ENCODE peak calls at places on chromosomes 6 and 20, in seven cellular contexts. S, B, J, Q, T, N and K are unnamed samples.

GRCh38 chr6:109336221-109336955 is 45.9 kb downstream of the CD164 start:
- DNase-seq in Q (no peak), T (no peak), S (peak; percentile 97), B (no peak), J (peak; percentile 15), N (peak; percentile 56), K (no peak)

GRCh38 chr6:55997223-55997874 is 122.0 kb upstream of the BMP5 start:
- DNase-seq in N (no peak), Q (no peak), J (no peak), B (no peak), T (no peak), S (no peak), K (no peak)

GRCh38 chr6:17212541-17213371 is 68.4 kb upstream of the RBM24 start:
- DNase-seq in B (no peak), S (no peak), J (peak; percentile 26), N (no peak), T (no peak), Q (peak; percentile 12), K (no peak)

GRCh38 chr6:111941686-111942330 is 68.6 kb upstream of the FYN start:
- DNase-seq in S (no peak), T (no peak), J (no peak), B (no peak), Q (no peak), N (no peak), K (no peak)

GRCh38 chr20:53826597-53827291 is 233.1 kb upstream of the ZNF217 start:
- DNase-seq in J (no peak), S (no peak), N (peak; percentile 18), B (no peak), Q (no peak), T (no peak), K (no peak)

GRCh38 chr6:24981385-24981758 is 45.6 kb upstream of the RIPOR2 start:
- DNase-seq in Q (peak; percentile 77), J (peak; percentile 83), N (peak; percentile 49), S (peak; percentile 14), B (no peak), T (no peak), K (no peak)

GRCh38 chr20:25286917-25287316 is 39.0 kb downstream of the PYGB start:
- DNase-seq in B (no peak), N (no peak), Q (no peak), J (no peak), S (no peak), T (no peak), K (no peak)

GRCh38 chr6:144578385-144579350 is 293.5 kb downstream of the UTRN start:
- DNase-seq in S (no peak), B (no peak), J (peak; percentile 25), N (peak; percentile 58), T (no peak), Q (no peak), K (no peak)

GRCh38 chr20:45338121-45339030 is 9.8 kb downstream of the SDC4 start:
- DNase-seq in B (no peak), T (no peak), N (no peak), J (peak; percentile 13), Q (no peak), S (no peak), K (no peak)

GRCh38 chr6:168163096-168163731 is 84.2 kb upstream of the FRMD1 start:
- DNase-seq in B (no peak), J (peak; percentile 45), T (no peak), S (no peak), Q (peak; percentile 34), N (peak; percentile 7), K (no peak)

GRCh38 chr6:56849876-56850275 is 105.0 kb upstream of the BEND6 start:
- DNase-seq in J (peak; percentile 90), Q (peak; percentile 85), S (no peak), B (no peak), N (peak; percentile 81), T (no peak), K (no peak)

GRCh38 chr6:160057080-160057479 is 64.5 kb upstream of the SLC22A1 start:
- DNase-seq in N (no peak), J (no peak), Q (no peak), T (no peak), S (no peak), B (no peak), K (no peak)

GRCh38 chr20:24473435-24473834 is 4.0 kb downstream of the SYNDIG1 start:
- DNase-seq in B (no peak), T (no peak), S (no peak), J (no peak), N (no peak), Q (no peak), K (no peak)

GRCh38 chr6:1407499-1407990 is 18.2 kb downstream of the FOXF2 start:
- DNase-seq in B (no peak), N (peak; percentile 74), S (no peak), T (no peak), Q (no peak), J (no peak), K (no peak)

GRCh38 chr6:17446713-17447112 is 53.3 kb downstream of the CAP2 start:
- DNase-seq in N (no peak), S (no peak), Q (no peak), T (no peak), B (no peak), J (no peak), K (no peak)

GRCh38 chr6:75041381-75041780 is 164.5 kb downstream of the COL12A1 start:
- DNase-seq in T (no peak), J (no peak), Q (no peak), S (no peak), N (no peak), B (no peak), K (no peak)

GRCh38 chr20:58864346-58864745 is 11.8 kb downstream of the GNAS start:
- DNase-seq in Q (no peak), J (no peak), S (peak; percentile 53), T (no peak), N (no peak), B (no peak), K (no peak)

GRCh38 chr6:145878591-145879295 is 64.1 kb upstream of the FBXO30 start:
- DNase-seq in S (no peak), B (no peak), T (no peak), J (peak; percentile 54), Q (peak; percentile 52), N (no peak), K (no peak)

DNA sequence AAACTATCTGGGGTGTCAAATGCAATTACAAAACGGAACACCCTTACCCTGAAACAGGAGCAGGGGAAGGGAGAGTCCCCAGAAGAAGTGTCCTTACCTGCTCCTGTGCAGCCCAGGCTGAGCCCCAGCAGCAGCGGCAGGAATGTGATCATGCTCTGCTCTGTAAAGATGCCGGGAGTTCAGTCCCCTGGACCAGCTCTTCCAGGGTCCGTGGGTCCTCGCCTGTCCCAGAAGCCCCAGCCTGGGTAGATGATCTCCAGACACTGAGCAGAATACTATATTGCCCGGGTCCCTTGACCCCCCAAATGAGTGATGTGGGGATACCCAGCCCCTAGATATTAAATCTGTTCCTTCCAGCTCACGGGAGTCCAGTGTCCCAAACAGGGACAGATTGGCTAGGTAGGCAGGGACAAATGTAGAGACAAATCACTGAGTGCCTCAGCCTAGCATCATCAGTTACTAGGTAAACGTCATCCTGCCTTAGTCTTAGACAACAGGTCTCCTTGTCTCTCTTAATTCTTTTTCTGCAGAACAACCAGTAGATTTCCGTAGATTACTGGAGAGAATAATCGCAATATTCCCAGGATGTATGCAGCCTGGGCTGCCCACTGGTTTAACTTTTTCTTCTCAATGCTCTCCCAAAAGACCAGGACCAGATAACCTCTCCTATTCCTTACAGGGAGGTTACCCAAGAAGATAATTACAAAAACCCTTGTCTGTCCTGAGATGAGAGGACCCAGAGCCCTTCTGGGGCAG is at the start of gene HLA-DMB:
- DNase-seq in S (peak; percentile 82), N (peak; percentile 73), B (peak; percentile 97), T (peak; percentile 78), J (peak; percentile 64), Q (peak; percentile 53), K (no peak)
- H3K9ac ChIP-seq in S (no peak within 1 kb of the TSS), N (no peak within 1 kb of the TSS), B (peak within 1 kb of the TSS; percentile 96), T (peak within 1 kb of the TSS; percentile 4), J (no peak within 1 kb of the TSS), Q (no peak within 1 kb of the TSS), K (no peak within 1 kb of the TSS)

GRCh38 chr6:129759851-129760595 is 50.0 kb upstream of the ARHGAP18 start:
- DNase-seq in J (no peak), Q (no peak), S (no peak), B (no peak), N (peak; percentile 30), T (no peak), K (no peak)

GRCh38 chr6:129767776-129768490 is 58.0 kb upstream of the ARHGAP18 start:
- DNase-seq in Q (no peak), S (no peak), B (no peak), J (no peak), N (peak; percentile 33), T (no peak), K (no peak)

GRCh38 chr6:129766959-129767728 is 57.2 kb upstream of the ARHGAP18 start:
- DNase-seq in J (peak; percentile 82), B (no peak), S (peak; percentile 28), Q (peak; percentile 76), T (peak; percentile 78), N (peak; percentile 77), K (peak; percentile 86)

DNA sequence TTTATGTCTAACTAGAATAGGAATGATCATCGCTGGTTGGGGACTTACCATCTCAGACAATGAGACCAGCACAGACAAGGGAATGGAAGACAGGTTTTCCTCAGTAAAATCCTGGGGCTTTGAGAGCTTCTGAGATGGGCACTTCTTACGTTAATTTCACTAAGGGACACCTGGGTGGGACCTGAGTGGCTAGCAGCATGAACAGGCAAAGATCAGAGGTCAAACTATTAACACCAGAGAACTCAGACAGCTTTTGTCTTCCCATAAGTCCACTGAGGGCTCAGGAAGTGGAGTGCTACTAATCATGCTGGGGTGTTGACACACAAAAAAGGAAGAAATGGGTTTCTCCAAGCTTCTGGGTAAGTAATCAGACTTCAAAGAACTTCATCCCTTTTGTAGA is 55.0 kb upstream of the ARHGAP18 start:
- DNase-seq in T (no peak), J (no peak), Q (no peak), B (no peak), N (no peak), S (no peak), K (no peak)
- TF ChIP-seq CTCF in T (no peak), J (no peak), Q (no peak), B (no peak), N (no peak), S (no peak), K (no peak)

GRCh38 chr20:21713470-21713869 is 8.0 kb downstream of the PAX1 start:
- DNase-seq in J (no peak), B (no peak), T (no peak), S (no peak), Q (no peak), N (no peak), K (no peak)
- H4K20me1 ChIP-seq in J (no peaks in the 10 kb centered on the region), B (no peaks in the 10 kb centered on the region), T (no peaks in the 10 kb centered on the region), S (no peaks in the 10 kb centered on the region), Q (no peaks in the 10 kb centered on the region), N (no peaks in the 10 kb centered on the region), K (no peaks in the 10 kb centered on the region)

GRCh38 chr6:54058236-54058635 is 53.0 kb upstream of the MLIP start:
- DNase-seq in B (no peak), T (no peak), J (no peak), S (no peak), N (no peak), Q (no peak), K (no peak)

GRCh38 chr6:54060286-54060685 is 51.0 kb upstream of the MLIP start:
- DNase-seq in Q (peak; percentile 53), J (peak; percentile 64), B (no peak), S (no peak), N (peak; percentile 53), T (no peak), K (no peak)

GRCh38 chr6:54059683-54060082 is 51.6 kb upstream of the MLIP start:
- DNase-seq in J (no peak), T (peak; percentile 13), N (no peak), B (no peak), S (no peak), Q (no peak), K (no peak)

GRCh38 chr6:54068694-54069093 is 42.5 kb upstream of the MLIP start:
- DNase-seq in B (no peak), J (no peak), S (no peak), N (no peak), T (no peak), Q (no peak), K (no peak)

GRCh38 chr6:54063228-54063539 is 48.1 kb upstream of the MLIP start:
- DNase-seq in J (no peak), S (no peak), N (no peak), Q (no peak), T (no peak), B (no peak), K (no peak)
- H3K9ac ChIP-seq in J (no peak overlapping the region), S (no peak overlapping the region), N (no peak overlapping the region), Q (no peak overlapping the region), T (no peak overlapping the region), B (no peak overlapping the region), K (no peak overlapping the region)